ENCODE peak calls at places on chromosomes 13 and 19, in eight cellular contexts. One of them, this sample, is unnamed.

GRCh38 chr19:51614789-51615188 is 15.4 kb downstream of the SIGLEC5 start:
- DNase-seq in anterior cingulate cortex: no peak
- DNase-seq in CD8-positive, alpha-beta memory T cell: no peak
- DNase-seq in lower leg skin: no peak
- DNase-seq in posterior vena cava: no peak
- DNase-seq in NCI-H345: no peak
- DNase-seq in stomach: no peak
- DNase-seq in omental fat pad: no peak
- DNase-seq in this sample: no peak

GRCh38 chr19:12668937-12669271 is 2.3 kb downstream of the WDR83 start:
- DNase-seq in anterior cingulate cortex: peak; percentile 61
- DNase-seq in CD8-positive, alpha-beta memory T cell: peak; percentile 82
- DNase-seq in lower leg skin: peak; percentile 93
- DNase-seq in posterior vena cava: peak; percentile 87
- DNase-seq in NCI-H345: peak; percentile 15
- DNase-seq in stomach: peak; percentile 35
- DNase-seq in omental fat pad: peak; percentile 80
- DNase-seq in this sample: peak; percentile 63

GRCh38 chr19:18020212-18021067 is 12.5 kb downstream of the ARRDC2 start:
- DNase-seq in anterior cingulate cortex: peak; percentile 88
- DNase-seq in CD8-positive, alpha-beta memory T cell: no peak
- DNase-seq in lower leg skin: peak; percentile 98
- DNase-seq in posterior vena cava: peak; percentile 94
- DNase-seq in NCI-H345: no peak
- DNase-seq in stomach: peak; percentile 95
- DNase-seq in omental fat pad: no peak
- DNase-seq in this sample: no peak

GRCh38 chr19:29512748-29513147 is 13.0 kb upstream of the VSTM2B start:
- DNase-seq in anterior cingulate cortex: no peak
- DNase-seq in CD8-positive, alpha-beta memory T cell: no peak
- DNase-seq in lower leg skin: no peak
- DNase-seq in posterior vena cava: no peak
- DNase-seq in NCI-H345: no peak
- DNase-seq in stomach: no peak
- DNase-seq in omental fat pad: no peak
- DNase-seq in this sample: no peak

GRCh38 chr13:96822900-96823299 is 171.4 kb downstream of the OXGR1 start:
- DNase-seq in anterior cingulate cortex: no peak
- DNase-seq in CD8-positive, alpha-beta memory T cell: no peak
- DNase-seq in lower leg skin: no peak
- DNase-seq in posterior vena cava: no peak
- DNase-seq in NCI-H345: peak; percentile 38
- DNase-seq in stomach: peak; percentile 49
- DNase-seq in omental fat pad: no peak
- DNase-seq in this sample: no peak

GRCh38 chr13:36858285-36858684 is 39.3 kb downstream of the RFXAP start:
- DNase-seq in anterior cingulate cortex: no peak
- DNase-seq in CD8-positive, alpha-beta memory T cell: no peak
- DNase-seq in lower leg skin: no peak
- DNase-seq in posterior vena cava: no peak
- DNase-seq in NCI-H345: peak; percentile 52
- DNase-seq in stomach: no peak
- DNase-seq in omental fat pad: no peak
- DNase-seq in this sample: no peak

GRCh38 chr19:6528544-6529121 is 2.2 kb upstream of the TNFSF9 start:
- DNase-seq in anterior cingulate cortex: peak; percentile 43
- DNase-seq in CD8-positive, alpha-beta memory T cell: no peak
- DNase-seq in lower leg skin: peak; percentile 91
- DNase-seq in posterior vena cava: peak; percentile 86
- DNase-seq in NCI-H345: no peak
- DNase-seq in stomach: no peak
- DNase-seq in omental fat pad: no peak
- DNase-seq in this sample: no peak

GRCh38 chr13:41668130-41668757 is 210.9 kb downstream of the RGCC start:
- DNase-seq in anterior cingulate cortex: peak; percentile 25
- DNase-seq in CD8-positive, alpha-beta memory T cell: peak; percentile 55
- DNase-seq in lower leg skin: peak; percentile 82
- DNase-seq in posterior vena cava: no peak
- DNase-seq in NCI-H345: peak; percentile 78
- DNase-seq in stomach: peak; percentile 45
- DNase-seq in omental fat pad: no peak
- DNase-seq in this sample: peak; percentile 28

GRCh38 chr19:55383789-55384575 is at the start of gene TMEM238:
- DNase-seq in anterior cingulate cortex: peak; percentile 46
- DNase-seq in CD8-positive, alpha-beta memory T cell: peak; percentile 61
- DNase-seq in lower leg skin: peak; percentile 90
- DNase-seq in posterior vena cava: peak; percentile 87
- DNase-seq in NCI-H345: peak; percentile 51
- DNase-seq in stomach: peak; percentile 82
- DNase-seq in omental fat pad: no peak
- DNase-seq in this sample: peak; percentile 38

GRCh38 chr13:99028890-99029289 is 51.0 kb upstream of the DOCK9 start:
- DNase-seq in anterior cingulate cortex: no peak
- DNase-seq in CD8-positive, alpha-beta memory T cell: peak; percentile 65
- DNase-seq in lower leg skin: no peak
- DNase-seq in posterior vena cava: no peak
- DNase-seq in NCI-H345: no peak
- DNase-seq in stomach: no peak
- DNase-seq in omental fat pad: no peak
- DNase-seq in this sample: peak; percentile 45

GRCh38 chr13:90770334-90770733 is 577.2 kb upstream of the MIR17HG start:
- DNase-seq in anterior cingulate cortex: no peak
- DNase-seq in CD8-positive, alpha-beta memory T cell: no peak
- DNase-seq in lower leg skin: no peak
- DNase-seq in posterior vena cava: no peak
- DNase-seq in NCI-H345: no peak
- DNase-seq in stomach: no peak
- DNase-seq in omental fat pad: no peak
- DNase-seq in this sample: no peak

This sample was measured in activated T-helper 1 cell treated with anti-CD3 and anti-CD28 coated beads, Interleukin-12 subunit alpha, Interleukin-12 subunit beta, Interleukin-2, Interleukin-4 antibody, amounts not matched to agents 30 ng/mL and 10 ng/mL and 1 ng/mL, durations not matched to agents 14 hours and 24 hours and 36 hours.